ENCODE peak calls at places on chromosomes 7 and 10, in five cellular contexts. X, J, K, B and F are unnamed samples.

GRCh38 chr10:100970914-100971811 is 1.9 kb downstream of the SEMA4G start:
- DNase-seq in X (peak), J (no peak), K (no peak), B (no peak), F (peak)

GRCh38 chr10:124526621-124527267 is 65.1 kb downstream of the LHPP start:
- DNase-seq in X (no peak), J (no peak), K (no peak), B (no peak), F (no peak)

GRCh38 chr10:100960251-100960650 is 9.1 kb upstream of the SEMA4G start:
- DNase-seq in X (no peak), J (no peak), K (no peak), B (no peak), F (no peak)

GRCh38 chr7:36615877-36616276 is 108.4 kb downstream of the AOAH start:
- DNase-seq in X (no peak), J (no peak), K (no peak), B (no peak), F (no peak)

GRCh38 chr7:45391618-45392451 is 182.3 kb upstream of the ADCY1 start:
- DNase-seq in X (no peak), J (no peak), K (no peak), B (no peak), F (no peak)

GRCh38 chr7:48262606-48263005 is 91.3 kb downstream of the ABCA13 start:
- DNase-seq in X (no peak), J (no peak), K (no peak), B (no peak), F (no peak)

GRCh38 chr7:155862088-155862487 is 49.8 kb upstream of the SHH start:
- DNase-seq in X (no peak), J (no peak), K (no peak), B (no peak), F (no peak)

GRCh38 chr10:72086466-72087391 is 1.6 kb downstream of the SPOCK2 start:
- DNase-seq in X (peak), J (no peak), K (no peak), B (no peak), F (no peak)

GRCh38 chr10:71241114-71241898 is 28.9 kb downstream of the UNC5B start:
- DNase-seq in X (no peak), J (no peak), K (no peak), B (no peak), F (no peak)

GRCh38 chr7:300546-301290 is 10.7 kb downstream of the FOXL3 start:
- DNase-seq in X (no peak), J (no peak), K (no peak), B (no peak), F (no peak)

GRCh38 chr10:114648368-114648767 is 9.7 kb downstream of the ABLIM1 start:
- DNase-seq in X (no peak), J (no peak), K (peak), B (no peak), F (no peak)

GRCh38 chr7:33667261-33667660 is 238.1 kb upstream of the BMPER start:
- DNase-seq in X (no peak), J (no peak), K (no peak), B (no peak), F (no peak)

GRCh38 chr10:12902135-12902572 is 99.4 kb downstream of the CCDC3 start:
- DNase-seq in X (peak), J (peak), K (peak), B (peak), F (peak)

GRCh38 chr10:118742787-118743186 is 12.0 kb downstream of the CACUL1 start:
- DNase-seq in X (no peak), J (no peak), K (no peak), B (no peak), F (no peak)

GRCh38 chr10:131629026-131629425 is 271.8 kb upstream of the PPP2R2D start:
- DNase-seq in X (no peak), J (no peak), K (no peak), B (no peak), F (no peak)

GRCh38 chr7:67344481-67345193 is 348.0 kb downstream of the TYW1 start:
- DNase-seq in X (no peak), J (no peak), K (no peak), B (no peak), F (no peak)

GRCh38 chr10:775245-776075 is 86.0 kb upstream of the DIP2C start:
- DNase-seq in X (no peak), J (no peak), K (no peak), B (no peak), F (no peak)

GRCh38 chr7:130960208-130960988 is 226.4 kb upstream of the KLF14 start:
- DNase-seq in X (no peak), J (no peak), K (peak), B (no peak), F (no peak)

GRCh38 chr7:33107136-33108066 is 1.8 kb downstream of the RP9 start:
- DNase-seq in X (no peak), J (no peak), K (no peak), B (peak), F (peak)

GRCh38 chr10:102869290-102870198 is at the start of gene AS3MT:
- DNase-seq in X (peak), J (no peak), K (no peak), B (peak), F (peak)